ENCODE peak calls at places on chromosome 19, in five cellular contexts. One of them, this sample, is unnamed.

GRCh38 chr19:2544576-2545415 is 68.9 kb downstream of the GADD45B start:
- DNase-seq in ecto neural progenitor cell: no peak
- DNase-seq in NCI-H1436: no peak
- DNase-seq in HT-29: no peak
- DNase-seq in ELF-1: no peak
- DNase-seq in this sample: no peak

GRCh38 chr19:39341122-39341719 is 1.0 kb upstream of the SAMD4B start:
- DNase-seq in NCI-H1436: no peak
- DNase-seq in HT-29: no peak
- DNase-seq in ELF-1: no peak
- DNase-seq in ecto neural progenitor cell: no peak
- DNase-seq in this sample: peak; percentile 48

GRCh38 chr19:7251502-7251901 is 42.7 kb downstream of the INSR start:
- DNase-seq in HT-29: no peak
- DNase-seq in NCI-H1436: no peak
- DNase-seq in ELF-1: no peak
- DNase-seq in ecto neural progenitor cell: no peak
- DNase-seq in this sample: no peak

GRCh38 chr19:29492761-29493160 is 33.0 kb upstream of the VSTM2B start:
- DNase-seq in ecto neural progenitor cell: no peak
- DNase-seq in ELF-1: no peak
- DNase-seq in NCI-H1436: no peak
- DNase-seq in HT-29: no peak
- DNase-seq in this sample: no peak

GRCh38 chr19:16040642-16041041 is 35.7 kb upstream of the TPM4 start:
- DNase-seq in NCI-H1436: no peak
- DNase-seq in ecto neural progenitor cell: no peak
- DNase-seq in HT-29: no peak
- DNase-seq in ELF-1: no peak
- DNase-seq in this sample: no peak

GRCh38 chr19:56360841-56361240 is 32.5 kb downstream of the ZNF582 start:
- DNase-seq in NCI-H1436: no peak
- DNase-seq in ecto neural progenitor cell: no peak
- DNase-seq in HT-29: no peak
- DNase-seq in ELF-1: no peak
- DNase-seq in this sample: no peak

GRCh38 chr19:38617764-38618589 is at the start of gene MAP4K1:
- DNase-seq in ELF-1: peak; percentile 28
- DNase-seq in NCI-H1436: peak; percentile 85
- DNase-seq in ecto neural progenitor cell: no peak
- DNase-seq in HT-29: no peak
- DNase-seq in this sample: no peak

GRCh38 chr19:8592231-8593009 is 15.2 kb upstream of the MYO1F start:
- DNase-seq in HT-29: no peak
- DNase-seq in ecto neural progenitor cell: peak; percentile 100
- DNase-seq in ELF-1: peak; percentile 99
- DNase-seq in NCI-H1436: no peak
- DNase-seq in this sample: peak; percentile 79

GRCh38 chr19:50327013-50327412 is 2.2 kb downstream of the KCNC3 start:
- DNase-seq in HT-29: no peak
- DNase-seq in ELF-1: no peak
- DNase-seq in NCI-H1436: no peak
- DNase-seq in ecto neural progenitor cell: no peak
- DNase-seq in this sample: no peak

GRCh38 chr19:35665604-35666003 is 713 bp upstream of the UPK1A start:
- DNase-seq in NCI-H1436: no peak
- DNase-seq in ecto neural progenitor cell: no peak
- DNase-seq in HT-29: no peak
- DNase-seq in ELF-1: no peak
- DNase-seq in this sample: no peak

GRCh38 chr19:571127-571974 is 1.0 kb upstream of the BSG start:
- DNase-seq in HT-29: peak; percentile 66
- DNase-seq in ecto neural progenitor cell: peak; percentile 72
- DNase-seq in ELF-1: peak; percentile 85
- DNase-seq in NCI-H1436: peak; percentile 59
- DNase-seq in this sample: no peak

GRCh38 chr19:35353635-35354034 is 4.6 kb upstream of the FFAR3 start:
- DNase-seq in ELF-1: no peak
- DNase-seq in NCI-H1436: no peak
- DNase-seq in HT-29: no peak
- DNase-seq in ecto neural progenitor cell: peak; percentile 10
- DNase-seq in this sample: no peak

GRCh38 chr19:7751157-7751783 is 3.9 kb upstream of the CD209 start:
- DNase-seq in ecto neural progenitor cell: no peak
- DNase-seq in NCI-H1436: no peak
- DNase-seq in HT-29: no peak
- DNase-seq in ELF-1: no peak
- DNase-seq in this sample: no peak

GRCh38 chr19:40585677-40586422 is 9.2 kb downstream of the SHKBP1 start:
- DNase-seq in ecto neural progenitor cell: no peak
- DNase-seq in ELF-1: no peak
- DNase-seq in NCI-H1436: no peak
- DNase-seq in HT-29: no peak
- DNase-seq in this sample: no peak

GRCh38 chr19:41299755-41300089 is 10.2 kb upstream of the CCDC97 start:
- DNase-seq in NCI-H1436: no peak
- DNase-seq in HT-29: no peak
- DNase-seq in ecto neural progenitor cell: no peak
- DNase-seq in ELF-1: no peak
- DNase-seq in this sample: no peak

GRCh38 chr19:1001538-1002166 is 1.4 kb downstream of the GRIN3B start:
- DNase-seq in ELF-1: peak; percentile 75
- DNase-seq in HT-29: no peak
- DNase-seq in NCI-H1436: peak; percentile 18
- DNase-seq in ecto neural progenitor cell: peak; percentile 84
- DNase-seq in this sample: no peak

This sample was measured in occipital lobe.